ENCODE peak calls at places on chromosome 3, in four cellular contexts. J is GM12878, O is HepG2, V is K562. S is an unnamed sample.

GRCh38 chr3:177224406-177224805 is 27.1 kb upstream of the TBL1XR1 start:
- DNase-seq in J (no peak), O (no peak), V (no peak), S (no peak)

GRCh38 chr3:129695203-129695602 is 88.7 kb upstream of the PLXND1 start:
- DNase-seq in J (no peak), O (no peak), V (no peak), S (no peak)

GRCh38 chr3:31955581-31955980 is 25.5 kb downstream of the OSBPL10 start:
- DNase-seq in J (no peak), O (no peak), V (no peak), S (no peak)

GRCh38 chr3:64166584-64167155 is 58.6 kb downstream of the PRICKLE2 start:
- DNase-seq in J (no peak), O (peak), V (peak), S (no peak)

GRCh38 chr3:70980646-70981031 is 602.9 kb downstream of the FOXP1 start:
- DNase-seq in J (no peak), O (no peak), V (no peak), S (no peak)

GRCh38 chr3:37435572-37435971 is 261.2 kb upstream of the LRRFIP2 start:
- DNase-seq in J (no peak), O (no peak), V (peak), S (no peak)

GRCh38 chr3:195405646-195406045 is 37.2 kb downstream of the ACAP2 start:
- DNase-seq in J (no peak), O (no peak), V (no peak), S (no peak)

GRCh38 chr3:185069583-185070030 is 83.3 kb downstream of the C3orf70 start:
- DNase-seq in J (no peak), O (peak), V (no peak), S (peak)

GRCh38 chr3:3778641-3779270 is 20.5 kb upstream of the LRRN1 start:
- DNase-seq in J (no peak), O (no peak), V (no peak), S (no peak)

GRCh38 chr3:128576290-128576689 is 74.3 kb downstream of the RPN1 start:
- DNase-seq in J (no peak), O (no peak), V (no peak), S (no peak)

GRCh38 chr3:56976666-56977560 is 83.6 kb upstream of the SPATA12 start:
- DNase-seq in J (no peak), O (no peak), V (no peak), S (no peak)

GRCh38 chr3:126524429-126524988 is 554 bp downstream of the CHST13 start:
- DNase-seq in J (no peak), O (peak), V (no peak), S (no peak)

GRCh38 chr3:128884992-128885391 is 5.6 kb downstream of the ACAD9 start:
- DNase-seq in J (no peak), O (no peak), V (no peak), S (no peak)

GRCh38 chr3:21094686-21095085 is 656.3 kb downstream of the ZNF385D start:
- DNase-seq in J (no peak), O (no peak), V (no peak), S (no peak)

GRCh38 chr3:140296796-140297352 is 361.9 kb downstream of the CLSTN2 start:
- DNase-seq in J (no peak), O (peak), V (no peak), S (no peak)

GRCh38 chr3:51974277-51974962 is 444 bp upstream of the ABHD14A start:
- DNase-seq in J (no peak), O (no peak), V (peak), S (no peak)

GRCh38 chr3:140468407-140468806 is 209.5 kb upstream of the TRIM42 start:
- DNase-seq in J (no peak), O (peak), V (no peak), S (no peak)

GRCh38 chr3:33128706-33129105 is 14.9 kb downstream of the CRTAP start:
- DNase-seq in J (no peak), O (no peak), V (no peak), S (no peak)

GRCh38 chr3:180612363-180612762 is 10.4 kb downstream of the TTC14 start:
- DNase-seq in J (no peak), O (no peak), V (no peak), S (no peak)

GRCh38 chr3:40939113-40940070 is 259.9 kb upstream of the CTNNB1 start:
- DNase-seq in J (no peak), O (no peak), V (no peak), S (no peak)

GRCh38 chr3:48419597-48419996 is 10.3 kb downstream of the PLXNB1 start:
- DNase-seq in J (no peak), O (no peak), V (no peak), S (no peak)

GRCh38 chr3:112786002-112786590 is 60.6 kb downstream of the CD200R1L start:
- DNase-seq in J (no peak), O (no peak), V (peak), S (no peak)

GRCh38 chr3:42493798-42494151 is 8.7 kb upstream of the VIPR1 start:
- DNase-seq in J (no peak), O (no peak), V (no peak), S (peak)

GRCh38 chr3:49602877-49603411 is 48.7 kb downstream of the BSN start:
- DNase-seq in J (no peak), O (no peak), V (no peak), S (no peak)

GRCh38 chr3:19104459-19104858 is 43.9 kb upstream of the KCNH8 start:
- DNase-seq in J (no peak), O (no peak), V (no peak), S (no peak)

GRCh38 chr3:141753399-141753798 is 9.8 kb upstream of the GRK7 start:
- DNase-seq in J (no peak), O (no peak), V (no peak), S (no peak)

GRCh38 chr3:195394700-195395099 is 48.1 kb downstream of the ACAP2 start:
- DNase-seq in J (no peak), O (no peak), V (no peak), S (no peak)

GRCh38 chr3:79979990-79980389 is 212.2 kb upstream of the ROBO1 start:
- DNase-seq in J (no peak), O (no peak), V (no peak), S (no peak)

DNA sequence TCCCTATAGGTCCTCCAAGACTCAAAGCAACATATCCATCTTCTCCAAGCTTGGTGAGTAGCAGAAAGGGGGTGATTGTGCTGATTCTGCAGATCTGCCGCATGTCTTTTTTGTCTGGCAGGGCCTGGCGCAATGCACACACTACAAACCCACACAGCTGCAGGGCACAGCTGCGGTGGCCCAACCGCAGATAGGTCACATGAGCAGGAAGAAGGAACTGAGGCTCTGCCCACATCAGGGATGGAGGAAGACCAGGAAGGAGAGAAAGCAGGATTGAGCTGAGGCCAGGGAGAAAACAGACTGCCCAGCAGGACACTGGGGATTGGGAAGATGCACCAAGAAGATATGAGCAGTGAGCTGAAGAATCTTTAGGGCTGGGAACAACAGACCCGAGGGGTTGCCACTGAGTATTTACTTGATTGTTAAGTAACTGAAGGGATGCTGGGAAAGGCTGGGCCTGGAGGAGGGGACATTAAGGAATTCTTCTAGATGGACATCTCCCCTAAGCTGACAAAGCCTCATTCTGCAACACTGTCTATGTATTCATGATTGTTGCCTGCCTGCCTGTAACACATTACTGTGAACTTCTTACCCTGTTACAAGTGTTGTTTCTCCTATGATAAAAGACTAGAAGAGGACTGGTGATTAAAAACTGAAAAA is 126.7 kb downstream of the MYLK start:
- DNase-seq in J (peak), O (no peak), V (no peak), S (no peak)
- TF ChIP-seq SRF in J (no peak), O (no peak), V (no peak), S (no peak)

DNA sequence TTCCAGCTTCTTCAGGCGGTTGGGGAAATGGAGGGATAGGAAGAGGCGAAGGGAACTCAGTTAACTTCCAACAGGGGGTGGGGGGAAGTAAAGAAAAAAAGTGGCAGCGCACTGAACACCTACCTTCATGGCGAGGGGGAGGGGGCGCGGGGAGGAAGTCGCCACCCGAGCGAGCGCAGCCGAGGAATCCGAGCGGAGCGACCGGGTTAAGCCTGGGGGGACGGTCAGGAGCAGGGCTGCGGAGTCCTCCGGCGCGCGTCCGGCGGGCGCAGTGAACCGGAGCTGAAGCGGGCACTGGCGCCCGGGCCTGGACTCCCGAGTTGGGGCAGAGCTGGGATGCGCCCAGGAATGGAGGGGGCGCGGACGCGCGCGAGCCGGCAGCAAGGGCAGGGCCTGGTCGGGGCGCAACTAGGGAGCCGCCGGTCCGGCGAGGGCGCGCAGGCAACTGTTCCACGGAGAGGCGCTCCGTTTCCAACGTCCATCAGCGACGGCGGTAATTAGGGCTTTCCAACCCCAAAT is at the start of gene WNT5A:
- DNase-seq in J (no peak), O (no peak), V (no peak), S (no peak)
- TF ChIP-seq GABPA in J (no peak), O (no peak), V (no peak), S (no peak)

GRCh38 chr3:60743631-60744164 is 507.6 kb downstream of the FHIT start:
- DNase-seq in J (no peak), O (peak), V (no peak), S (no peak)

GRCh38 chr3:60737633-60738399 is 513.4 kb downstream of the FHIT start:
- DNase-seq in J (no peak), O (no peak), V (no peak), S (no peak)

GRCh38 chr3:60746043-60746638 is 505.1 kb downstream of the FHIT start:
- DNase-seq in J (no peak), O (no peak), V (no peak), S (no peak)

GRCh38 chr3:60746690-60747416 is 504.4 kb downstream of the FHIT start:
- DNase-seq in J (no peak), O (no peak), V (no peak), S (no peak)

DNA sequence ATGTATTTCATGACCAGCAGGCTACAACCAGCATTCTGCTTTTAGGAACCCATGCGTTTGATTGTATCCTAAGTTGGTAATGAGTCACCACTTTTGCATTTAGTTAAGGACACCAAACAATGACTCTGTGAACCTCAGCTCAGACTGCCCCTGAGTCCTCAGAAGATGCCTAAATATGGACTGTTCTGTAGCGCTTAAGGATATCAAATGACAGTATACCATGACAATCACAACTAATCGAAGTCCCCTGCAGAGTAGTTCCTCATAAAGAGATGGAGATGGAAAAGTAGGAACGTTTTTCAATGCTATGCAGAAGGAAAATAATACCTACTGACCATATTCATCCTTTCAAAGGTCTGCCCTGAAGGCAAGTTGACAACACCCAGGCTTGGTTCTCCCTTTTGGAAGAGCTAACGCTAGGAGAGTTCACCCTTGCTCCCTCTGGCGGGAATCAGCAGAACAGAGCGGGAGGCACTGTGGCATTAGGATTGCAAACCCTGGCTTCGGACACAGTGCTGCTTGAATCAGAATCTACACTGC is 508.6 kb downstream of the FHIT start:
- DNase-seq in J (no peak), O (peak), V (peak), S (peak)
- TF ChIP-seq SRF in J (no peak), O (no peak), V (no peak), S (peak)

DNA sequence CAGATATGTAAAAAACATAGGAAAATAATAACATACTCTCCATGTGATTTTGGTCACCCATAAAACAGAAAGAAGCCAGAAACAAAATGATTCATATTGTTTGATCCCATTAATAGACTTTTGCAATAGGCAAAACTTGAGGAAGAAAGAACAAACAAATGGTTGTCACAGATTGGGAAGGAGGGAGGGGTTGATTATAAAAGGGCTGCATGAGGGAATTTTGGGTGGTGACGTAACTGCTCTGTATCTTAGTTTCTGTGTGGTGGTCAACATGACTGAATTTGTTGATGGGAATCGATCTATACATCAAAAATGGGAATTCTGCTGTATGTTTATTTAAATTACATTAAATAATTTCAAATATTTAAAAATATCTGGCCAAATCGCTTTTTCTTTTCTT is 86.3 kb downstream of the P3H2 start:
- DNase-seq in J (no peak), O (no peak), V (no peak), S (no peak)
- TF ChIP-seq GABPA in J (no peak), O (no peak), V (no peak), S (no peak)

DNA sequence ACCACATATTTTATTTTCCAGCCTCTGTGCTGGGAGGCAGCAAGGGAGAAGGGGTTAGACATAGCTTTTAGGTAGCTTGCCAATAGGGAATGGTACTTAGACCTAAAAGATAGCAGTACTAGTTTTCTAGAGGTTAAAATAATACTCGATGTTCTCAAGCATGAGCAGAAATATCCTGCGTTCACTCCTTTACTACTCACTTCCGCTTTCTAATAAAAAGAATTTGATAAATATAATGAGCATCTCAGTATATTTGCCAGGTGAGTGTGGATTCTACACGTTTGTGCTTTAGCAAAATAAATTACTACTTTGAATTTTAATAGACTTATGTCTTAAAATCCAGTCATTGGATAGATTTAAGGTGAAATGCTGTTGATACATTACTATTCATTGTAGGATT is 39.4 kb upstream of the CD47 start:
- DNase-seq in J (no peak), O (no peak), V (no peak), S (no peak)
- TF ChIP-seq SRF in J (no peak), O (no peak), V (no peak), S (no peak)

GRCh38 chr3:72398781-72399180 is 449.5 kb downstream of the SHQ1 start:
- DNase-seq in J (no peak), O (no peak), V (no peak), S (no peak)

GRCh38 chr3:72396899-72397298 is 451.3 kb downstream of the SHQ1 start:
- DNase-seq in J (no peak), O (no peak), V (no peak), S (no peak)

GRCh38 chr3:72393455-72393854 is 454.8 kb downstream of the SHQ1 start:
- DNase-seq in J (no peak), O (no peak), V (no peak), S (no peak)

GRCh38 chr3:72397586-72397985 is 450.7 kb downstream of the SHQ1 start:
- DNase-seq in J (no peak), O (no peak), V (no peak), S (no peak)

GRCh38 chr3:72395654-72396415 is 452.4 kb downstream of the SHQ1 start:
- DNase-seq in J (no peak), O (no peak), V (no peak), S (no peak)
- TF ChIP-seq GABPA in J (no peak), O (no peak), V (no peak), S (no peak)

GRCh38 chr3:149575213-149575961 is 82.4 kb downstream of the WWTR1 start:
- DNase-seq in J (no peak), O (peak), V (no peak), S (no peak)
- TF ChIP-seq SRF in J (no peak), O (no peak), V (no peak), S (no peak)

GRCh38 chr3:16073218-16073617 is 101.3 kb upstream of the GALNT15 start:
- DNase-seq in J (no peak), O (no peak), V (no peak), S (no peak)
- TF ChIP-seq GABPA in J (no peak), O (no peak), V (no peak), S (no peak)

GRCh38 chr3:183220828-183221227 is 32.2 kb upstream of the B3GNT5 start:
- DNase-seq in J (no peak), O (no peak), V (no peak), S (no peak)

GRCh38 chr3:183217548-183218321 is 35.3 kb upstream of the B3GNT5 start:
- DNase-seq in J (no peak), O (no peak), V (no peak), S (no peak)

GRCh38 chr3:183222631-183223030 is 30.4 kb upstream of the B3GNT5 start:
- DNase-seq in J (no peak), O (no peak), V (peak), S (no peak)

GRCh38 chr3:183215591-183216202 is 37.4 kb upstream of the B3GNT5 start:
- DNase-seq in J (no peak), O (no peak), V (no peak), S (no peak)

GRCh38 chr3:183218826-183219225 is 34.2 kb upstream of the B3GNT5 start:
- DNase-seq in J (no peak), O (no peak), V (no peak), S (no peak)
- TF ChIP-seq SRF in J (no peak), O (no peak), V (no peak), S (no peak)

DNA sequence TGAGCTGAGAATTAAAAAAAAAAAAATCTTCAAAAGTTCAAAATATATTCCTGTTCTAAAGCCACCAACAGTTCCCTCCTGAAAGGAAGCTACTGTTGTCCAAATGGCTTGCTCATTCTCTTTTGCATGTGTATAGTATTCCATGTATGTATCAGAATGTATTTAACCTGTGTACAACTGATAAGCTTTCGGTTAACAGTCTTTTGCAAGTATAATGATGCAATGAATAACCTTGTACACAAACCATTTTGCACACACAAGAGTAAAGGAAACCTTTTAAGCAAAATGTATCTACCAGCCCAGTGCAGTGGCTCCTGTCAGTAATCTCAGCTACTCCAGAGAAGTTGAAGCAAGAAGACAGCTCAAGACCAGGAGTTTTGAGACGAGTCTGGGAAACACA is 32.6 kb downstream of the TOPBP1 start:
- DNase-seq in J (no peak), O (no peak), V (no peak), S (no peak)
- TF ChIP-seq GABPA in J (no peak), O (no peak), V (no peak), S (no peak)